ENCODE peak calls at places on chromosomes 12 and 14, in five cellular contexts. F is heart left ventricle, M is ascending aorta, G is PC-9, W is upper lobe of right lung. L is an unnamed sample.

GRCh38 chr14:50560929-50561280 is 960 bp downstream of the ATL1 start:
- DNase-seq in F (peak; percentile 85), M (peak; percentile 49), G (no peak), W (peak; percentile 93), L (peak; percentile 73)

GRCh38 chr12:69897744-69898143 is 72.7 kb downstream of the MYRFL start:
- DNase-seq in F (peak; percentile 53), M (no peak), G (peak; percentile 37), W (no peak), L (peak; percentile 19)

GRCh38 chr14:60197629-60198318 is 32.6 kb upstream of the DHRS7 start:
- DNase-seq in F (no peak), M (no peak), G (peak; percentile 73), W (no peak), L (no peak)

GRCh38 chr14:37230551-37231194 is 32.9 kb downstream of the MIPOL1 start:
- DNase-seq in F (no peak), M (no peak), G (peak; percentile 57), W (no peak), L (peak; percentile 16)

GRCh38 chr14:77219591-77219990 is 38.0 kb downstream of the TMEM63C start:
- DNase-seq in F (no peak), M (no peak), G (no peak), W (no peak), L (no peak)

GRCh38 chr14:25381498-25381897 is 331.6 kb upstream of the STXBP6 start:
- DNase-seq in F (no peak), M (no peak), G (no peak), W (no peak), L (no peak)

GRCh38 chr14:38941485-38941884 is 161.6 kb downstream of the SEC23A start:
- DNase-seq in F (no peak), M (no peak), G (no peak), W (no peak), L (no peak)

GRCh38 chr12:31204995-31205582 is 120.9 kb downstream of the SINHCAF start:
- DNase-seq in F (no peak), M (no peak), G (no peak), W (no peak), L (no peak)

GRCh38 chr12:34396861-34397590 is 374.7 kb downstream of the ALG10 start:
- DNase-seq in F (peak; percentile 20), M (peak; percentile 3), G (no peak), W (peak; percentile 54), L (peak; percentile 3)

GRCh38 chr14:55846852-55847471 is 267.0 kb downstream of the KTN1 start:
- DNase-seq in F (no peak), M (no peak), G (no peak), W (no peak), L (peak; percentile 22)

GRCh38 chr12:79983969-79984629 is 49.2 kb upstream of the PPP1R12A start:
- DNase-seq in F (no peak), M (no peak), G (no peak), W (no peak), L (no peak)

GRCh38 chr12:31011746-31012567 is 61.7 kb upstream of the DDX11 start:
- DNase-seq in F (no peak), M (no peak), G (no peak), W (peak; percentile 42), L (peak; percentile 47)

GRCh38 chr12:38324896-38325295 is 8.3 kb downstream of the ALG10B start:
- DNase-seq in F (no peak), M (no peak), G (no peak), W (no peak), L (no peak)

GRCh38 chr12:129009833-129010232 is 156.6 kb downstream of the GLT1D1 start:
- DNase-seq in F (no peak), M (no peak), G (no peak), W (no peak), L (no peak)

GRCh38 chr12:58608711-58609110 is 311.6 kb downstream of the LRIG3 start:
- DNase-seq in F (no peak), M (no peak), G (no peak), W (no peak), L (no peak)

GRCh38 chr14:39956372-39956771 is 524.1 kb upstream of the FBXO33 start:
- DNase-seq in F (no peak), M (no peak), G (no peak), W (no peak), L (no peak)
- TF ChIP-seq CTCF in F (no peak), M (no peak), G (peak; percentile 26), W (no peak), L (no peak)

DNA sequence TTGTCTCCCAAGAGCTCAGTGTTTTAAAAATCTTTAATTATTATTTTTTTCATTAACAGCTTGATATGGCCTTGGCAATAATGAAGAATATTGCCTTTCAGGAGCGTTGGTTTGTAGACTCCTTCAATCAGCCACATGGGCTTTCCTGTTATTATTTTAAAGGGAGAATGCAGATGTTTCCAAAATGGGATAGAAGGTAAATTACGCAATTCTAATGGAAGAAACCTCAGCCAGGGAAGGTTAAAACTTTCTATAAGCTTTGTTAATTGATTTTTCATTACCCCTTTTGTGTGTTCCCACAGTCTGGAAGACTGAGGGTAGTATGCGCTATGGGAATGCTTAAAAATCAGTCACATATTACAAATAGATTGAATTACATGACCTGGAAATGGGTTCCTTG is 188.4 kb upstream of the NAV3 start:
- DNase-seq in F (no peak), M (no peak), G (no peak), W (no peak), L (no peak)
- H3K36me3 ChIP-seq in F (no peaks in the 10 kb centered on the region), M (no peaks in the 10 kb centered on the region), G (no peaks in the 10 kb centered on the region), W (no peaks in the 10 kb centered on the region), L (no peaks in the 10 kb centered on the region)

DNA sequence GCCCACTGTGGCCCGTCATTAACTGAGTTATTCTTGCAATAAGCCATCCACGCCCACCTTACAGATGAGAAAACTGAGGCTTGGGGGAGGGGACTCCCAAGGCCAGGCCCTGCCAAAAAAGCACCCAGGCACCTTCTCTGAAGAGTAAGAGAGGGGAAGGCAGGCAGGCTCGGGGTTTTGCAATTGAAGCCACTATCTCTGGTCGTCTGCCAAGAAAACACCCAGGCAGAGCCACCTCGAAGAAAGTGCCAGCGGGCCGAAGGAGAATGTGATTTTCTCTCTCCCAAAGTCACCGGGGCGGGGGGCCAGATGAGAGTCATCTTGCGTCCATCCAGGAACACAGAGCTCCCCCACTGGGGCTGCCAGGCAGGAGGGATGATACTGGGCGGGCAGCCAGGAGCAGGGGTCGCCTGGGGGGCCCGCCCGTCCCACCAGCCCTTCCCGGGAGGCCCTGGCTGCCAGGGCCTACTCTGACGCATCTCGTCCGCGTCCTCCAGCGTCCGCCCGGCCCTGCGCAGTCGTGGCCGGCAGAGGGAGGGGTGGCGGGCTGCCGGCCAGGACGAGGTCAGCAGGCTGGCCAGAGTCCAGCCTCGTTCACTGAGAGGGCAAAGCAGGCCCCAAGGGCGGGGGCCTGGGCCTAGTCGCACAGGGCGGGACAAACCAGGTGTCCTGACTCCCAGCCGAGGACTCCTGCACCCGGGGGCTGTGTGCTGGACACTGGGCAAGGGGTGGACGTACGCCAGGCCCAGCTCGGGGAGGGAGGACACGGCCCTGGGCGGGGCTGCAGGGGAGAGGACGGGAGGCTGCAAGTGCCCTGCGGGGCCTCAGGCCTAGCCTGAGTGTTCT is 74.4 kb downstream of the RFLNA start:
- DNase-seq in F (peak; percentile 96), M (peak; percentile 61), G (peak; percentile 92), W (peak; percentile 94), L (no peak)
- H3K4me1 ChIP-seq in F (peaks cover 45% of the 10 kb centered on the region), M (peaks cover 26% of the 10 kb centered on the region), G (peaks cover 48% of the 10 kb centered on the region), W (peaks cover 37% of the 10 kb centered on the region), L (peaks cover 16% of the 10 kb centered on the region)

GRCh38 chr12:18320036-18320617 is 58.8 kb downstream of the PIK3C2G start:
- DNase-seq in F (no peak), M (no peak), G (peak; percentile 68), W (no peak), L (peak; percentile 31)
- TF ChIP-seq CTCF in F (peak; percentile 40), M (peak; percentile 19), G (peak; percentile 59), W (peak; percentile 48), L (peak; percentile 69)

GRCh38 chr14:99280041-99280731 is 8.2 kb upstream of the BCL11B start:
- DNase-seq in F (no peak), M (no peak), G (no peak), W (no peak), L (no peak)
- H3K36me3 ChIP-seq in F (no peaks in the 10 kb centered on the region), M (no peaks in the 10 kb centered on the region), G (no peaks in the 10 kb centered on the region), W (no peaks in the 10 kb centered on the region), L (no peaks in the 10 kb centered on the region)

DNA sequence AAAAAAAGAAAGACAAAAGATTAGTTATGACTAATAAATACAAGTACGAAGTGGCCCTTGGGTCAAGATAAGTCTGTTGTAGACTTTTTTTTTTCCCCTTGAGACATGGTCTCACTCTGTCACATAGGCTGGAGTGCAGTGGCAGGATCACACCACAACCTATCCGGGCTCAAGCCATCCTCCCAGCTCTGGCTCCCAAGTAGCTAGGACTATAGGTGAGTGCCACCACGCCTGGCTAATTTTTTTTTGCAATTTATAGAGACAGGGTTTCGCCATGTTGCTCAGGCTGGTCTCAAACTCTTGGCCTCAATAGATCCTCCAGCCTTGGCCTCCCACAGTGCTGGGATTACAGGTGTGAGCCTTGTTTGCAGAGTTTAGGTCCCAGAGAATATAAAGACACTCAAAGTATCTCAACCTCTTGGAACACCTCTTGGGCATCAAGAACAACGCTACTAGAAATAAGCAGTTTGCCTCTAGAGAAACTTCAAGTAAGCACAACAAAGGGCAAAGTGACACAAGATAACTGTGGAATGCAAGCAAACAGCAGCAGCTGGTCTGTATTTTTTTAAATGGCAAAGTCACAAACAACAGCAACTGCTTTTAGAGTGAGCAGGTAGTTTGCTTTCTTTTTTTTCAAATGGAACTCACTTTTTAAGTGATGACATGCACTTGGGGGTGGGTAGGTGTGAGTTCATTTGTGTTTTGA is 3.9 kb upstream of the MDM2 start:
- DNase-seq in F (no peak), M (no peak), G (no peak), W (no peak), L (no peak)
- H3K4me1 ChIP-seq in F (no peaks in the 10 kb centered on the region), M (no peaks in the 10 kb centered on the region), G (peaks cover 44% of the 10 kb centered on the region), W (peaks cover 8% of the 10 kb centered on the region), L (no peaks in the 10 kb centered on the region)

L was measured in BE2C.